ENCODE peak calls at places on chromosomes 1 and 21, in ten cellular contexts. E, L, R, I, S, M, F, X, H and W are unnamed samples.

GRCh38 chr1:15424146-15424667 is 14.0 kb upstream of the CTRC start:
- DNase-seq in E (peak; percentile 38), L (no peak), R (no peak), I (no peak), S (peak; percentile 91), M (peak; percentile 73), F (no peak), X (no peak), H (no peak), W (no peak)

GRCh38 chr1:95232646-95233320 is 1.2 kb upstream of the RWDD3 start:
- DNase-seq in E (no peak), L (no peak), R (peak; percentile 27), I (peak; percentile 78), S (no peak), M (no peak), F (no peak), X (no peak), H (no peak), W (no peak)

GRCh38 chr1:39822146-39822545 is 33.5 kb upstream of the BMP8B start:
- DNase-seq in E (no peak), L (no peak), R (no peak), I (no peak), S (no peak), M (no peak), F (no peak), X (peak; percentile 26), H (no peak), W (no peak)

GRCh38 chr1:89695847-89696246 is 62.9 kb downstream of the LRRC8C start:
- DNase-seq in E (no peak), L (no peak), R (no peak), I (no peak), S (no peak), M (no peak), F (no peak), X (no peak), H (no peak), W (no peak)

GRCh38 chr1:17356387-17356992 is 15.5 kb upstream of the PADI6 start:
- DNase-seq in E (no peak), L (no peak), R (no peak), I (no peak), S (no peak), M (no peak), F (no peak), X (no peak), H (no peak), W (no peak)

GRCh38 chr1:83839566-83840173 is 159.3 kb downstream of the TTLL7 start:
- DNase-seq in E (no peak), L (no peak), R (peak; percentile 69), I (peak; percentile 70), S (no peak), M (no peak), F (no peak), X (no peak), H (no peak), W (no peak)

GRCh38 chr21:37763298-37763697 is 153.0 kb downstream of the KCNJ6 start:
- DNase-seq in E (no peak), L (no peak), R (no peak), I (no peak), S (no peak), M (no peak), F (no peak), X (no peak), H (no peak), W (no peak)

GRCh38 chr1:212270564-212270963 is 14.6 kb upstream of the PPP2R5A start:
- DNase-seq in E (no peak), L (no peak), R (no peak), I (no peak), S (no peak), M (no peak), F (no peak), X (no peak), H (no peak), W (no peak)

DNA sequence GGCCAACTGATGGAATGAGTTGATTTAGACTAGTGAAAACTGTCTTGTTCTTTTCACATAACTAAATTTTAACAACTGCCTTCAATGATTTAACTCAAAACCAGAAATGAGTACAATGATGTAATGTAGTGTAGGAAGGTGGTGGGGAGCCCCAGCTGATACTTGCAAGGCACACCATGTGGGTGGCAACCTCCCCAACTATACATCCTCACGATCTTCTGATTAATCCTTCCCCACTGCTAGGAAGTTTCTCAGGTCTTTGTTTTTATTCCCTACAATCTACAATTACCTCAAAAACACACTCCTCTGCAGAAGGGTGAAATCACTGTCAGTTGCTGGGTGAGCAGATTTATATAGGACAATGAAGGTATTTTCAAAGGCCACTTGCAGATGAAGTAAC is 100.7 kb downstream of the KCTD3 start:
- DNase-seq in E (no peak), L (no peak), R (no peak), I (no peak), S (no peak), M (no peak), F (no peak), X (no peak), H (no peak), W (no peak)
- H3K4me3 ChIP-seq in E (no peak overlapping the region), L (no peak overlapping the region), R (no peak overlapping the region), I (no peak overlapping the region), S (no peak overlapping the region), M (no peak overlapping the region), F (no peak overlapping the region), X (no peak overlapping the region), H (no peak overlapping the region), W (no peak overlapping the region)

DNA sequence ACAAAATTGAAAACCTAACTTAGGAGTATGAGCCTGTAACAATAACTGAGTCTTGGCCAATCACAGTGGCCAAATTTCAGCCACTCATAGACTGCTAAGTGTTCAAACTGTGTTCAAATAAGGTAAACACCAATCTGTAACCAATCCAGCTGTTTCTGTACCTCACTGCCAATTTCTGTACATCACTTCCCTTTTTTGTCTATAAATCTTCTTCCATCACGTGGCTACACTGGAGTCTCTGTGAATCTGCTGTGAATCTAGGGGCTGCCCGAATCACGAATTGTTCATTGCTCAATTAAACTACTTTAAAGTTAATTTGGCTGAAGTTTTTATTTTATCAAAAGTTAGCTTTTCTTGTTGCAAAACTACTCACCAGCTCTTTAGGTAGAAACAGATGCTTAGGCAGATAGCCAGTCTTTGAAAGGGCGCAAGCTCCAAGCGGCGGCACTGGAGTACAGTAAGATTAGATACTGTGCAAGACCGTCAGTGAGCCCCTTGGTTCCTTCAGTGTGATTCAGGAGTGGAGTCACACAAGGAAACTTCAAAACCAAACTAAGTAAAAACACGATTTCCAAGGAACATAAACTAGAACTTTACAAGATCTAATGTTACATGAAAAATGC is 43.2 kb upstream of the ADGRL2 start:
- DNase-seq in E (no peak), L (no peak), R (no peak), I (peak; percentile 51), S (no peak), M (no peak), F (no peak), X (peak; percentile 1), H (no peak), W (no peak)
- TF ChIP-seq CTCF in E (no peak), L (no peak), R (no peak), I (no peak), S (no peak), M (no peak), F (no peak), X (no peak), H (no peak), W (no peak)

GRCh38 chr1:113394863-113395259 is 4.5 kb downstream of the MAGI3 start:
- DNase-seq in E (no peak), L (no peak), R (no peak), I (no peak), S (no peak), M (no peak), F (no peak), X (no peak), H (no peak), W (no peak)

GRCh38 chr1:113394043-113394862 is 3.9 kb downstream of the MAGI3 start:
- DNase-seq in E (no peak), L (no peak), R (no peak), I (no peak), S (no peak), M (peak; percentile 29), F (no peak), X (no peak), H (no peak), W (no peak)

GRCh38 chr1:113391643-113392271 is 1.4 kb downstream of the MAGI3 start:
- DNase-seq in E (no peak), L (peak; percentile 9), R (no peak), I (peak; percentile 30), S (peak; percentile 27), M (peak; percentile 38), F (no peak), X (no peak), H (peak; percentile 10), W (no peak)

GRCh38 chr1:113390871-113391642 is 742 bp downstream of the MAGI3 start:
- DNase-seq in E (peak; percentile 63), L (peak; percentile 47), R (peak; percentile 34), I (no peak), S (peak; percentile 67), M (peak; percentile 65), F (no peak), X (no peak), H (peak; percentile 53), W (no peak)

DNA sequence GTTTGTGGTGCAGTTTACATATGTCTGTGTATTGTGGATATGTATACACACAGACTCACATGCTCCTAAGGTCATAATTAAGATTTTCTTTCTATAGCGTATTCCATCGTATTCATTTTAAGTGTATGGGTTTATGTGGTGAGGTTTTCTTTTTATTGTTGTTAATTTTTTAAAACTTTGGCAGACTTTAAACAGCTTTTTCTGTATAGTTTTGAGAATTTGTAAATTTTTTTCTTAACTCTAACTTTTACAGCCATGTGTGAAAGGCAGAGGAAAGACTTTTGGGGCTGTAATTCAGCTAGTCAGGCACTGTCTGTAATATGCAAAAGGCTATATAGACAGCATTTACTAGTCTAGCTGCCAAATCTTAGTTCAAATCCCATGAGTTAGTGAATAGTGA is 2.2 kb downstream of the MAGI3 start:
- DNase-seq in E (no peak), L (no peak), R (no peak), I (peak; percentile 17), S (no peak), M (no peak), F (no peak), X (no peak), H (no peak), W (no peak)
- H3K4me3 ChIP-seq in E (peak overlapping the region; percentile 92), L (no peak overlapping the region), R (peak overlapping the region; percentile 95), I (peak overlapping the region; percentile 94), S (peak overlapping the region; percentile 97), M (peak overlapping the region; percentile 81), F (no peak overlapping the region), X (peak overlapping the region; percentile 93), H (no peak overlapping the region), W (peak overlapping the region; percentile 90)

GRCh38 chr1:62090016-62090415 is 104.6 kb upstream of the L1TD1 start:
- DNase-seq in E (no peak), L (no peak), R (no peak), I (no peak), S (no peak), M (no peak), F (no peak), X (no peak), H (no peak), W (no peak)

GRCh38 chr1:62084304-62084905 is 110.2 kb upstream of the L1TD1 start:
- DNase-seq in E (no peak), L (no peak), R (peak; percentile 11), I (peak; percentile 14), S (no peak), M (no peak), F (no peak), X (peak; percentile 33), H (no peak), W (no peak)

GRCh38 chr1:62092126-62092525 is 102.5 kb upstream of the L1TD1 start:
- DNase-seq in E (no peak), L (no peak), R (no peak), I (no peak), S (no peak), M (no peak), F (no peak), X (no peak), H (no peak), W (no peak)

GRCh38 chr1:62089570-62089969 is 105.1 kb upstream of the L1TD1 start:
- DNase-seq in E (no peak), L (no peak), R (no peak), I (no peak), S (no peak), M (no peak), F (no peak), X (no peak), H (no peak), W (no peak)

GRCh38 chr1:62088439-62088838 is 106.2 kb upstream of the L1TD1 start:
- DNase-seq in E (no peak), L (no peak), R (no peak), I (no peak), S (no peak), M (no peak), F (no peak), X (no peak), H (no peak), W (no peak)
- TF ChIP-seq CTCF in E (no peak), L (no peak), R (no peak), I (no peak), S (no peak), M (no peak), F (no peak), X (no peak), H (no peak), W (no peak)